ENCODE peak calls at places on chromosomes 1 and 21, in five cellular contexts. I is stimulated activated CD8-positive, alpha-beta memory T cell treated with anti-CD3 and anti-CD28 coated beads, Interleukin-15, amount 100 ng/mL, for 24 hours; C is A172; T is tibial artery; R is adrenal gland. Q is an unnamed sample.

GRCh38 chr1:154607084-154607747 is 770 bp downstream of the ADAR start:
- DNase-seq in I (no peak), C (peak), T (no peak), R (peak), Q (no peak)

GRCh38 chr21:35336534-35336933 is 287.4 kb upstream of the RUNX1 start:
- DNase-seq in I (no peak), C (no peak), T (no peak), R (no peak), Q (no peak)

GRCh38 chr1:83889707-83890106 is 109.2 kb downstream of the TTLL7 start:
- DNase-seq in I (no peak), C (peak), T (no peak), R (no peak), Q (no peak)

GRCh38 chr1:22077728-22078127 is 25.2 kb downstream of the CDC42 start:
- DNase-seq in I (no peak), C (no peak), T (no peak), R (no peak), Q (no peak)

GRCh38 chr21:24115141-24115540 is 1492.1 kb downstream of the MRPL39 start:
- DNase-seq in I (no peak), C (no peak), T (no peak), R (no peak), Q (no peak)

GRCh38 chr1:204143276-204144041 is 8.4 kb downstream of the ETNK2 start:
- DNase-seq in I (no peak), C (no peak), T (no peak), R (no peak), Q (no peak)

GRCh38 chr21:15514073-15514946 is 215.5 kb upstream of the USP25 start:
- DNase-seq in I (no peak), C (no peak), T (no peak), R (no peak), Q (no peak)

GRCh38 chr1:117794073-117794472 is 135.3 kb downstream of the GDAP2 start:
- DNase-seq in I (no peak), C (no peak), T (no peak), R (no peak), Q (no peak)

GRCh38 chr1:236063551-236063918 is 1.4 kb downstream of the NID1 start:
- DNase-seq in I (no peak), C (no peak), T (no peak), R (no peak), Q (no peak)

GRCh38 chr1:84907095-84907827 is 14.3 kb upstream of the LPAR3 start:
- DNase-seq in I (no peak), C (peak), T (no peak), R (no peak), Q (no peak)